ENCODE peak calls at places on chromosome 10, in nine cellular contexts. J is HCT116, F is heart left ventricle, N is gastrocnemius medialis, C is adrenal gland, X is esophagus squamous epithelium, P is stomach, L is uterus, K is tibial nerve. Z is an unnamed sample.

GRCh38 chr10:77601488-77601887 is 36.1 kb downstream of the KCNMA1 start:
- DNase-seq in C (peak; percentile 73), X (no peak), L (no peak), N (peak; percentile 58), K (no peak), P (no peak), F (no peak), J (no peak), Z (no peak)

GRCh38 chr10:119724630-119725549 is 960 bp upstream of the INPP5F start:
- DNase-seq in N (no peak), J (no peak), L (no peak), X (no peak), K (no peak), C (no peak), F (no peak), P (no peak), Z (no peak)

GRCh38 chr10:133324198-133324792 is 12.4 kb downstream of the CALY start:
- DNase-seq in F (peak; percentile 53), J (no peak), C (peak; percentile 89), P (peak; percentile 87), L (no peak), K (no peak), N (no peak), X (no peak), Z (no peak)

GRCh38 chr10:127313996-127314700 is 117.8 kb upstream of the INSYN2A start:
- DNase-seq in P (no peak), N (no peak), F (no peak), X (no peak), J (no peak), K (no peak), L (no peak), C (no peak), Z (no peak)

GRCh38 chr10:30581779-30582380 is 47.7 kb downstream of the LYZL2 start:
- DNase-seq in C (peak; percentile 64), J (peak; percentile 36), K (no peak), N (no peak), L (peak; percentile 22), X (no peak), F (no peak), P (no peak), Z (no peak)

GRCh38 chr10:63765126-63765525 is 243.9 kb downstream of the REEP3 start:
- DNase-seq in X (no peak), P (no peak), L (no peak), C (no peak), F (no peak), N (no peak), J (no peak), K (no peak), Z (no peak)

GRCh38 chr10:120938822-120939221 is 87.7 kb downstream of the WDR11 start:
- DNase-seq in L (no peak), N (no peak), F (no peak), X (no peak), C (no peak), P (no peak), K (no peak), J (no peak), Z (no peak)

GRCh38 chr10:100661546-100661945 is 83.8 kb upstream of the PAX2 start:
- DNase-seq in F (no peak), C (no peak), K (no peak), L (no peak), X (no peak), P (no peak), J (no peak), N (no peak), Z (no peak)

GRCh38 chr10:109374215-109374614 is 549.1 kb downstream of the XPNPEP1 start:
- DNase-seq in N (no peak), L (no peak), K (no peak), C (no peak), F (no peak), P (no peak), X (no peak), J (no peak), Z (no peak)

GRCh38 chr10:91689731-91690168 is 56.9 kb upstream of the PPP1R3C start:
- DNase-seq in X (no peak), C (no peak), F (peak; percentile 24), P (no peak), L (no peak), J (no peak), N (peak; percentile 3), K (no peak), Z (peak; percentile 83)

GRCh38 chr10:78302739-78302988 is 269.0 kb downstream of the RPS24 start:
- DNase-seq in X (no peak), P (no peak), F (no peak), L (no peak), N (no peak), C (no peak), J (no peak), K (no peak), Z (no peak)

GRCh38 chr10:88164471-88164870 is 301.0 kb downstream of the PTEN start:
- DNase-seq in L (no peak), P (no peak), K (no peak), C (no peak), N (no peak), F (no peak), J (no peak), X (no peak), Z (no peak)

GRCh38 chr10:17793041-17793440 is 16.1 kb upstream of the MRC1 start:
- DNase-seq in N (no peak), C (no peak), F (no peak), X (no peak), P (no peak), K (no peak), L (no peak), J (no peak), Z (no peak)

GRCh38 chr10:78331391-78331922 is 297.8 kb downstream of the RPS24 start:
- DNase-seq in X (no peak), K (no peak), C (no peak), F (no peak), L (peak; percentile 79), J (no peak), P (no peak), N (no peak), Z (peak; percentile 90)

DNA sequence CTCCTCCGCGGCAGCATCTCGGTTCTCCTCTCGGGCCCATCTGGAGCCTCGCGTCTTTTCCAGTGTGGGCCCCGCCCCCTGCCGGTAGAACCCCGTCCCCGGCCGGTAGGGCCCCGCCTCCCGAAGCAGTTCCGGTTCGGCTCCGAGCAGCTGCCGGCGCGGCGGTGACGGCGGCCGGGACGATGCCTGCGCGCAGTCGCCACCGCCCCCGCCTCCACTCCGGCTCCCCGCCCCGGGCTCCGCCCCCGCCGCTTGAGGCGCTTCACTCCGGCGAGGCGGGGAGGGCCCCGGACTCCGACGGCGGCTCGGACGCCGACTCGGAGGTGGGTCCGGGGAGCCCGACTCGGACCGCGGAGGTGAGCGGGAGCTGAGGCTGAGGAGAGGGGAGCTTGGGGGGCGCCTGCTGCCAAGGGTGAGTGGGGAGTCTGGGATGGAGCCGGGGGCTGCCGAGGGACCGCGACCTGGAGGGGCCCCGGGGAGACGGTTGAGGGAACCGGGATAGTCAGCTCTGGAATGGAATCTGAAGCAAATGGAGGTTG is at the start of gene SAMD8:
- DNase-seq in J (peak; percentile 86), K (peak; percentile 90), L (peak; percentile 96), N (peak; percentile 97), F (peak; percentile 95), X (peak; percentile 86), C (peak; percentile 99), P (peak; percentile 97), Z (peak; percentile 99)
- TF ChIP-seq POLR2A in J (peak; percentile 68), K (peak; percentile 95), L (peak; percentile 85), N (peak; percentile 99), F (peak; percentile 75), X (peak; percentile 92), C (peak; percentile 88), P (peak; percentile 82), Z (peak; percentile 96)

GRCh38 chr10:43671659-43672555 is 23.2 kb upstream of the ZNF32 start:
- DNase-seq in X (no peak), J (peak; percentile 47), F (peak; percentile 52), L (peak; percentile 65), N (peak; percentile 14), K (no peak), C (peak; percentile 75), P (peak; percentile 60), Z (no peak)

GRCh38 chr10:43676360-43676759 is 27.7 kb upstream of the ZNF32 start:
- DNase-seq in C (no peak), X (no peak), P (no peak), J (no peak), L (peak; percentile 46), K (no peak), N (no peak), F (no peak), Z (no peak)

GRCh38 chr10:43678654-43679053 is 30.0 kb upstream of the ZNF32 start:
- DNase-seq in J (no peak), F (no peak), X (no peak), N (no peak), C (no peak), K (no peak), P (no peak), L (no peak), Z (no peak)

GRCh38 chr10:43674546-43675205 is 26.0 kb upstream of the ZNF32 start:
- DNase-seq in K (no peak), F (no peak), C (no peak), X (no peak), L (no peak), N (no peak), P (no peak), J (no peak), Z (no peak)

GRCh38 chr10:43673471-43673870 is 24.8 kb upstream of the ZNF32 start:
- DNase-seq in K (no peak), N (no peak), J (no peak), C (no peak), F (no peak), X (no peak), L (no peak), P (no peak), Z (no peak)
- H3K4me3 ChIP-seq in K (no peak overlapping the region), N (no peak overlapping the region), J (no peak overlapping the region), C (no peak overlapping the region), F (no peak overlapping the region), X (no peak overlapping the region), L (no peak overlapping the region), P (no peak overlapping the region), Z (no peak overlapping the region)

GRCh38 chr10:93965911-93966310 is 27.8 kb upstream of the PLCE1 start:
- DNase-seq in P (no peak), F (no peak), C (no peak), J (no peak), K (no peak), L (no peak), X (no peak), N (no peak), Z (no peak)
- TF ChIP-seq CTCF in P (no peak), F (no peak), C (no peak), J (no peak), K (no peak), L (no peak), X (no peak), N (no peak), Z (no peak)

DNA sequence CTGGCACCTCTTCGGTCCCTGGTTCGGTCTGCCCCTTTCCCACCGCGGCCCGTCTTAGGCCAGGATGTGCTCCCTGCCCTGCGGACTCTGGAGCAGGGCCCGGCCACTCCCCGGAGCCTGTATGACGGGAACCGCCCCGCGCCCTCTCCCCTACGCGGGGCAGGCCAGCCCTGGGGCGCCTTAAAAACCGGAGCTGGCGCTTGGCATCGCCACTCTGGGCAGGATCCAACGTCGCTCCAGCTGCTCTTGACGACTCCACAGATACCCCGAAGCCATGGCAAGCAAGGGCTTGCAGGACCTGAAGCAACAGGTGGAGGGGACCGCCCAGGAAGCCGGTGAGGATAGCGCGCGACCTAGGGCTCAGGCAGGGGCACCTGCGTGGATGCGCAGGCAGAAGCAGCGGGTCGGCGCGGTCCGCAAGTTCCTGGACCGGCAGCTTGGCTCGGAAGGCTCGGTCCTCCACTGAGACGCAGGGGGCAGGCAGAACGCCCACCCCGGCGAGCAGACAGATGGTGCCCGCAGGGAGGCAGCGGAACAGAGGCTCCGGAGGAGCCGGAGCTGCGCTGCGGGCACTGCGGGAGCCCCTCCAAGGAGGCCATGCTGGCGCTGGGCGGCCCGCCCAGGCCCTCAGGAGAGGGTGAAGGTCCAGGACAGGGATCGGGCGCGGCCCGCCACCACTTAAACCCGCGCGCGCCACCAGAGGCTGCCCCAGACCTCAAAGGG is at the start of gene ADIRF:
- DNase-seq in X (no peak), F (peak; percentile 67), J (peak; percentile 51), L (peak; percentile 68), C (peak; percentile 60), K (peak; percentile 72), N (no peak), P (peak; percentile 67), Z (peak; percentile 82)
- TF ChIP-seq POLR2A in X (peak; percentile 68), F (no peak), J (no peak), L (peak; percentile 45), C (peak; percentile 19), K (peak; percentile 75), N (peak; percentile 13), P (no peak), Z (peak; percentile 26)